ENCODE peak calls at places on chromosomes 1 and 21, in seven cellular contexts. D is hepatocyte, O is AG04450, V is WERI-Rb-1, S is left ventricle myocardium inferior, M is cardiac fibroblast, Q is fibroblast of lung. T is an unnamed sample.

GRCh38 chr21:28734522-28735175 is 258.0 kb downstream of the LTN1 start:
- DNase-seq in D (no peak), O (no peak), V (no peak), S (no peak), M (no peak), Q (no peak), T (no peak)

GRCh38 chr1:166327886-166328285 is 161.1 kb upstream of the FAM78B start:
- DNase-seq in D (no peak), O (no peak), V (no peak), S (no peak), M (no peak), Q (no peak), T (no peak)

GRCh38 chr1:178122283-178122682 is 28.4 kb downstream of the RASAL2 start:
- DNase-seq in D (no peak), O (no peak), V (no peak), S (no peak), M (no peak), Q (peak; percentile 8), T (no peak)

GRCh38 chr1:228368801-228369607 is 37.6 kb downstream of the TRIM11 start:
- DNase-seq in D (no peak), O (no peak), V (peak; percentile 1), S (peak; percentile 84), M (peak; percentile 75), Q (peak; percentile 43), T (no peak)

GRCh38 chr1:97877307-97877706 is 43.5 kb downstream of the DPYD start:
- DNase-seq in D (no peak), O (no peak), V (no peak), S (no peak), M (no peak), Q (no peak), T (no peak)

GRCh38 chr1:972726-973458 is 6.6 kb downstream of the PLEKHN1 start:
- DNase-seq in D (no peak), O (no peak), V (no peak), S (no peak), M (no peak), Q (no peak), T (peak; percentile 43)

GRCh38 chr1:10718083-10718415 is 78.4 kb downstream of the CASZ1 start:
- DNase-seq in D (no peak), O (no peak), V (no peak), S (no peak), M (no peak), Q (no peak), T (no peak)

GRCh38 chr1:97192872-97193572 is 471.4 kb downstream of the PTBP2 start:
- DNase-seq in D (peak; percentile 79), O (peak; percentile 93), V (no peak), S (no peak), M (peak; percentile 93), Q (peak; percentile 95), T (no peak)

GRCh38 chr1:230047114-230047865 is 19.7 kb upstream of the GALNT2 start:
- DNase-seq in D (no peak), O (no peak), V (no peak), S (no peak), M (no peak), Q (no peak), T (no peak)

GRCh38 chr1:52915211-52915854 is 6.2 kb downstream of the ECHDC2 start:
- DNase-seq in D (no peak), O (no peak), V (no peak), S (no peak), M (no peak), Q (no peak), T (no peak)

GRCh38 chr1:231523816-231524215 is 4.7 kb upstream of the TSNAX start:
- DNase-seq in D (no peak), O (no peak), V (no peak), S (no peak), M (no peak), Q (peak; percentile 8), T (no peak)

GRCh38 chr1:55836086-55836485 is 620.9 kb upstream of the USP24 start:
- DNase-seq in D (no peak), O (no peak), V (no peak), S (no peak), M (no peak), Q (no peak), T (peak; percentile 36)

GRCh38 chr1:40932004-40932403 is 47.5 kb upstream of the CTPS1 start:
- DNase-seq in D (no peak), O (no peak), V (no peak), S (no peak), M (peak; percentile 6), Q (no peak), T (no peak)

GRCh38 chr1:22451702-22452400 is at the start of gene ZBTB40:
- DNase-seq in D (peak; percentile 99), O (peak; percentile 91), V (peak; percentile 93), S (peak; percentile 97), M (peak; percentile 99), Q (peak; percentile 99), T (peak; percentile 97)

GRCh38 chr1:80448081-80448480 is 1352.7 kb upstream of the ADGRL2 start:
- DNase-seq in D (no peak), O (no peak), V (no peak), S (no peak), M (peak; percentile 19), Q (peak; percentile 47), T (no peak)

GRCh38 chr1:43879414-43879813 is 54.2 kb upstream of the ARTN start:
- DNase-seq in D (no peak), O (no peak), V (no peak), S (no peak), M (peak; percentile 30), Q (peak; percentile 45), T (no peak)

GRCh38 chr1:33470495-33471012 is 1.9 kb upstream of the ZSCAN20 start:
- DNase-seq in D (peak; percentile 90), O (peak; percentile 69), V (peak; percentile 85), S (peak; percentile 79), M (peak; percentile 89), Q (peak; percentile 88), T (peak; percentile 69)

GRCh38 chr1:205449750-205450443 is 5.9 kb downstream of the BLACAT1 start:
- DNase-seq in D (peak; percentile 89), O (no peak), V (peak; percentile 87), S (no peak), M (peak; percentile 66), Q (peak; percentile 9), T (no peak)

GRCh38 chr21:45270306-45270821 is 17.3 kb downstream of the POFUT2 start:
- DNase-seq in D (no peak), O (no peak), V (peak; percentile 94), S (no peak), M (no peak), Q (no peak), T (peak; percentile 57)

GRCh38 chr1:156406229-156406628 is 37.2 kb downstream of the RHBG start:
- DNase-seq in D (no peak), O (no peak), V (no peak), S (no peak), M (no peak), Q (no peak), T (no peak)

GRCh38 chr21:26007911-26008579 is 162.5 kb downstream of the APP start:
- DNase-seq in D (no peak), O (no peak), V (no peak), S (no peak), M (peak; percentile 41), Q (peak; percentile 74), T (no peak)

DNA sequence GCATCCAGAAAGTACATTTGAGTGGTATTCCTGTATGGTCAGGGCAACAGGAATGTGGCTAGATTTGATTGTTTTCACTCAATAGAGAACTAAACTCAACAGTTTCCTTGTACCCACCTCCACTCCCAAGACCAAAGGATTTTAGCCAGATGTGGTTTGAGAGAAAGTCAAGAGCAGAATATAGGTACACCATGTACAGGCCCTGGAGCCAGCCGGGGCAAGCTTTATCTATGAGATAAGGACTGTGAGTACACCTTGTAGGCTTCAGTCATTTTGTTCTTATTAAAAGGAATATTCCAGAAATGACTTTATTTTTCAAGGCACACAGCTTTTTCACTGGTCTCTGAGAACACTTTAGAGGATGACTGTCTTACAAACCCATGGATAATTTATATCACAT is 192.4 kb upstream of the JUN start:
- DNase-seq in D (no peak), O (no peak), V (no peak), S (no peak), M (no peak), Q (no peak), T (no peak)
- TF ChIP-seq CTCF in D (no peak), O (no peak), V (no peak), S (no peak), M (no peak), Q (no peak), T (no peak)

GRCh38 chr1:23530750-23531651 is at the start of gene E2F2:
- DNase-seq in D (peak; percentile 94), O (peak; percentile 56), V (peak; percentile 89), S (peak; percentile 85), M (peak; percentile 91), Q (peak; percentile 85), T (peak; percentile 88)
- TF ChIP-seq CTCF in D (no peak), O (no peak), V (peak; percentile 18), S (no peak), M (no peak), Q (peak; percentile 20), T (no peak)

GRCh38 chr1:74271503-74271902 is 36.3 kb downstream of the TNNI3K start:
- DNase-seq in D (no peak), O (no peak), V (no peak), S (no peak), M (no peak), Q (no peak), T (no peak)
- TF ChIP-seq CTCF in D (no peak), O (no peak), V (no peak), S (no peak), M (no peak), Q (no peak), T (no peak)

DNA sequence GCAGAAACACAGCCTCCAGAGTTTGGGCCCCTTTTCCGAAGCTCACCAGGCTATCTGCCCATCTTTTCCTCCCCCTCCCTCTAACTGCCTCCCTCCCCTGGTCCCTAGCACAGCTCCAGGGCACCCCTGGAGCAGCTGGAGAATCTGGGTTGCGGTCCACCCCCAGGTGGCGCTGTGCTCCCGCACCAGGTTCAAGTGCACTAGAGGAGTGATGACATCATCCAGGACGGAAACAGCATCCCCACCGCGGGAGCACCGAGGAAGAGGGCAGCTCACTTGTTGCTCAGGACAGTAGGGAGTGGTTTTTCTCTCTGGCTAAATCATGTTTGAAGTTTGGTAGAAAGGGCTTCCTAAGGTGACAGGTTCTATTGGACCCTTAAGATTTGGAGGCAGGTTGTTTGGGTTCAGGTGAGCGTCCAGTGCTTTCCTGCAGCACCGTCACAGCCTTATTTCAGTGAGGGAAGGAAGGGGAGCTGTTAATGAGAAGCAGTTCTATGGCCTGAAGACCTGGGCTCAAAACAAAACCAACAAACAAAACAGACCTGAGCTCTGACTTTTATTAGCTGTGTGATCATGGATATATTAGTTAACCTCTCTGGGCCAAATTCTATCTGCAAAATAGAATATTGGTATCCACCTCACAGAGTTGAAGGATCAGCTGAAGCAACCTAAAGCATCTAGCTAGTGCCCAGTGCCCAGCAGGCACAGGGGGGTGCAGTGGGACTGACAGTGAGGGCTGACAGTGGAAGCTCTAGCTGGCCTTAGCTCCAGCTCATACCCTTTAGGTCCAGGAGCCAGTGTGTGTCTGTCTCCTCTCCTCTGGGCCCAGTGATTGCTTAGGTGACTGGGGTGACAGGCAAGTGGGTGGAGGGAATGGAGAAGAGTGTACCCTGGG is 7.5 kb downstream of the SHISA4 start:
- DNase-seq in D (peak; percentile 93), O (peak; percentile 82), V (peak; percentile 99), S (peak; percentile 89), M (peak; percentile 91), Q (peak; percentile 92), T (peak; percentile 85)
- TF ChIP-seq CTCF in D (peak; percentile 97), O (peak; percentile 98), V (peak; percentile 100), S (peak; percentile 96), M (peak; percentile 97), Q (peak; percentile 91), T (peak; percentile 90)

T was measured in right lobe of liver.